ENCODE peak calls at places on chromosomes 6 and 20, in seven cellular contexts. One of them, this sample, is unnamed.

GRCh38 chr20:33846291-33846916 is 35.3 kb downstream of the CHMP4B start:
- DNase-seq in body of pancreas: no peak
- DNase-seq in psoas muscle: no peak
- DNase-seq in astrocyte: no peak
- DNase-seq in heart left ventricle: no peak
- DNase-seq in upper lobe of right lung: no peak
- DNase-seq in BE2C: peak; percentile 54
- DNase-seq in this sample: no peak

GRCh38 chr20:37406010-37406998 is 60.4 kb downstream of the SRC start:
- DNase-seq in body of pancreas: peak; percentile 40
- DNase-seq in psoas muscle: peak; percentile 52
- DNase-seq in astrocyte: no peak
- DNase-seq in heart left ventricle: no peak
- DNase-seq in upper lobe of right lung: peak; percentile 73
- DNase-seq in BE2C: peak; percentile 65
- DNase-seq in this sample: no peak

GRCh38 chr20:63416109-63416430 is 54.9 kb upstream of the CHRNA4 start:
- DNase-seq in body of pancreas: no peak
- DNase-seq in psoas muscle: no peak
- DNase-seq in astrocyte: no peak
- DNase-seq in heart left ventricle: no peak
- DNase-seq in upper lobe of right lung: no peak
- DNase-seq in BE2C: no peak
- DNase-seq in this sample: no peak

GRCh38 chr6:36712816-36713215 is 15.2 kb downstream of the RAB44 start:
- DNase-seq in body of pancreas: no peak
- DNase-seq in psoas muscle: no peak
- DNase-seq in astrocyte: no peak
- DNase-seq in heart left ventricle: no peak
- DNase-seq in upper lobe of right lung: no peak
- DNase-seq in BE2C: no peak
- DNase-seq in this sample: no peak

GRCh38 chr20:12086359-12086758 is 168.7 kb downstream of the BTBD3 start:
- DNase-seq in body of pancreas: no peak
- DNase-seq in psoas muscle: no peak
- DNase-seq in astrocyte: no peak
- DNase-seq in heart left ventricle: no peak
- DNase-seq in upper lobe of right lung: no peak
- DNase-seq in BE2C: no peak
- DNase-seq in this sample: no peak

GRCh38 chr6:134821914-134822862 is 127.7 kb downstream of the ALDH8A1 start:
- DNase-seq in body of pancreas: no peak
- DNase-seq in psoas muscle: no peak
- DNase-seq in astrocyte: no peak
- DNase-seq in heart left ventricle: no peak
- DNase-seq in upper lobe of right lung: no peak
- DNase-seq in BE2C: no peak
- DNase-seq in this sample: no peak

GRCh38 chr6:72642435-72642834 is 20.6 kb downstream of the KCNQ5 start:
- DNase-seq in body of pancreas: no peak
- DNase-seq in psoas muscle: no peak
- DNase-seq in astrocyte: no peak
- DNase-seq in heart left ventricle: no peak
- DNase-seq in upper lobe of right lung: no peak
- DNase-seq in BE2C: no peak
- DNase-seq in this sample: no peak

GRCh38 chr20:63057133-63058117 is 50.7 kb upstream of the BHLHE23 start:
- DNase-seq in body of pancreas: peak; percentile 8
- DNase-seq in psoas muscle: no peak
- DNase-seq in astrocyte: peak; percentile 8
- DNase-seq in heart left ventricle: no peak
- DNase-seq in upper lobe of right lung: peak; percentile 3
- DNase-seq in BE2C: no peak
- DNase-seq in this sample: no peak

GRCh38 chr6:34524989-34525388 is 31.1 kb downstream of the SPDEF start:
- DNase-seq in body of pancreas: no peak
- DNase-seq in psoas muscle: no peak
- DNase-seq in astrocyte: no peak
- DNase-seq in heart left ventricle: no peak
- DNase-seq in upper lobe of right lung: no peak
- DNase-seq in BE2C: no peak
- DNase-seq in this sample: no peak

GRCh38 chr6:84688187-84688878 is 76.1 kb downstream of the TBX18 start:
- DNase-seq in body of pancreas: no peak
- DNase-seq in psoas muscle: no peak
- DNase-seq in astrocyte: peak; percentile 71
- DNase-seq in heart left ventricle: no peak
- DNase-seq in upper lobe of right lung: no peak
- DNase-seq in BE2C: no peak
- DNase-seq in this sample: no peak

GRCh38 chr6:142014515-142014914 is 118.2 kb upstream of the GJE1 start:
- DNase-seq in body of pancreas: no peak
- DNase-seq in psoas muscle: no peak
- DNase-seq in astrocyte: peak; percentile 91
- DNase-seq in heart left ventricle: no peak
- DNase-seq in upper lobe of right lung: no peak
- DNase-seq in BE2C: no peak
- DNase-seq in this sample: no peak

GRCh38 chr20:3404402-3404801 is 3.1 kb downstream of the DNAAF9 start:
- DNase-seq in body of pancreas: no peak
- DNase-seq in psoas muscle: no peak
- DNase-seq in astrocyte: no peak
- DNase-seq in heart left ventricle: no peak
- DNase-seq in upper lobe of right lung: no peak
- DNase-seq in BE2C: no peak
- DNase-seq in this sample: no peak

GRCh38 chr6:4776967-4777925 is 1.0 kb downstream of the CDYL start:
- DNase-seq in body of pancreas: no peak
- DNase-seq in psoas muscle: no peak
- DNase-seq in astrocyte: peak; percentile 27
- DNase-seq in heart left ventricle: no peak
- DNase-seq in upper lobe of right lung: peak; percentile 67
- DNase-seq in BE2C: peak; percentile 10
- DNase-seq in this sample: no peak

GRCh38 chr6:11270030-11271027 is 37.9 kb upstream of the NEDD9 start:
- DNase-seq in body of pancreas: peak; percentile 36
- DNase-seq in psoas muscle: no peak
- DNase-seq in astrocyte: peak; percentile 36
- DNase-seq in heart left ventricle: no peak
- DNase-seq in upper lobe of right lung: no peak
- DNase-seq in BE2C: peak; percentile 23
- DNase-seq in this sample: no peak

GRCh38 chr6:14016930-14017625 is 92.3 kb downstream of the RNF182 start:
- DNase-seq in body of pancreas: no peak
- DNase-seq in psoas muscle: no peak
- DNase-seq in astrocyte: no peak
- DNase-seq in heart left ventricle: no peak
- DNase-seq in upper lobe of right lung: no peak
- DNase-seq in BE2C: no peak
- DNase-seq in this sample: no peak

GRCh38 chr6:12313992-12314589 is 23.9 kb downstream of the EDN1 start:
- DNase-seq in body of pancreas: peak; percentile 85
- DNase-seq in psoas muscle: no peak
- DNase-seq in astrocyte: peak; percentile 55
- DNase-seq in heart left ventricle: no peak
- DNase-seq in upper lobe of right lung: no peak
- DNase-seq in BE2C: no peak
- DNase-seq in this sample: no peak

GRCh38 chr20:719816-720215 is 44.2 kb upstream of the SCRT2 start:
- DNase-seq in body of pancreas: no peak
- DNase-seq in psoas muscle: no peak
- DNase-seq in astrocyte: no peak
- DNase-seq in heart left ventricle: no peak
- DNase-seq in upper lobe of right lung: no peak
- DNase-seq in BE2C: no peak
- DNase-seq in this sample: no peak

GRCh38 chr20:37596890-37597539 is 69.3 kb upstream of the BLCAP start:
- DNase-seq in body of pancreas: no peak
- DNase-seq in psoas muscle: no peak
- DNase-seq in astrocyte: no peak
- DNase-seq in heart left ventricle: no peak
- DNase-seq in upper lobe of right lung: no peak
- DNase-seq in BE2C: no peak
- DNase-seq in this sample: no peak

GRCh38 chr20:31840906-31841816 is 4.2 kb downstream of the FOXS1 start:
- DNase-seq in body of pancreas: no peak
- DNase-seq in psoas muscle: no peak
- DNase-seq in astrocyte: no peak
- DNase-seq in heart left ventricle: no peak
- DNase-seq in upper lobe of right lung: no peak
- DNase-seq in BE2C: no peak
- DNase-seq in this sample: no peak

GRCh38 chr20:16469395-16469905 is 103.8 kb downstream of the KIF16B start:
- DNase-seq in body of pancreas: no peak
- DNase-seq in psoas muscle: no peak
- DNase-seq in astrocyte: no peak
- DNase-seq in heart left ventricle: no peak
- DNase-seq in upper lobe of right lung: no peak
- DNase-seq in BE2C: no peak
- DNase-seq in this sample: no peak
- H3K9me3 ChIP-seq in body of pancreas: no peaks in the 10 kb centered on the region
- H3K9me3 ChIP-seq in psoas muscle: no peaks in the 10 kb centered on the region
- H3K9me3 ChIP-seq in astrocyte: no peaks in the 10 kb centered on the region
- H3K9me3 ChIP-seq in heart left ventricle: no peaks in the 10 kb centered on the region
- H3K9me3 ChIP-seq in upper lobe of right lung: no peaks in the 10 kb centered on the region
- H3K9me3 ChIP-seq in BE2C: no peaks in the 10 kb centered on the region
- H3K9me3 ChIP-seq in this sample: no peaks in the 10 kb centered on the region

DNA sequence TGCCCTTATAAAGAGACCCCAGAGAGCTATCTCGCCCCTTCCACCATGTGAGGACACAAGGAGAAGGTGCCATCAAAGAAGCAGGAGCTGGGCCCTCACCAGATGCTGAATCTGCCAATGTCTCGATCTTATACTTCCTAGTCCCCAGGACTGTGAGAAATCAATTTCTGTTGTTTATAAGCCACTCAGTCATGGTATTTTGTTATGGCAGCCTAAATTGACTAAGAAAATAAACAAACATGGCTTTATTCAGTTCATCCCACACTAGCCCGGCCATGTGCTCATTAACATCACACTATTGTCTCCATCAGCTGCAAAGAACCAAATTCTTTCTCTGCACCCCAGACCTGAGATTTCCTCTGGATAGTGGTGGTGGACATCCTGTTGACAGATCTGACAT is 302.4 kb downstream of the PTPRT start:
- DNase-seq in body of pancreas: no peak
- DNase-seq in psoas muscle: no peak
- DNase-seq in astrocyte: no peak
- DNase-seq in heart left ventricle: no peak
- DNase-seq in upper lobe of right lung: no peak
- DNase-seq in BE2C: no peak
- DNase-seq in this sample: no peak
- H3K9me3 ChIP-seq in body of pancreas: no peaks in the 10 kb centered on the region
- H3K9me3 ChIP-seq in psoas muscle: no peaks in the 10 kb centered on the region
- H3K9me3 ChIP-seq in astrocyte: peaks cover 5% of the 10 kb centered on the region
- H3K9me3 ChIP-seq in heart left ventricle: no peaks in the 10 kb centered on the region
- H3K9me3 ChIP-seq in upper lobe of right lung: no peaks in the 10 kb centered on the region
- H3K9me3 ChIP-seq in BE2C: no peaks in the 10 kb centered on the region
- H3K9me3 ChIP-seq in this sample: no peaks in the 10 kb centered on the region

GRCh38 chr20:6975326-6975725 is 207.8 kb downstream of the BMP2 start:
- DNase-seq in body of pancreas: no peak
- DNase-seq in psoas muscle: no peak
- DNase-seq in astrocyte: no peak
- DNase-seq in heart left ventricle: no peak
- DNase-seq in upper lobe of right lung: no peak
- DNase-seq in BE2C: no peak
- DNase-seq in this sample: no peak
- H3K9me3 ChIP-seq in body of pancreas: no peaks in the 10 kb centered on the region
- H3K9me3 ChIP-seq in psoas muscle: no peaks in the 10 kb centered on the region
- H3K9me3 ChIP-seq in astrocyte: peaks cover 2% of the 10 kb centered on the region
- H3K9me3 ChIP-seq in heart left ventricle: peaks cover 7% of the 10 kb centered on the region
- H3K9me3 ChIP-seq in upper lobe of right lung: no peaks in the 10 kb centered on the region
- H3K9me3 ChIP-seq in BE2C: no peaks in the 10 kb centered on the region
- H3K9me3 ChIP-seq in this sample: no peaks in the 10 kb centered on the region

GRCh38 chr6:53100561-53100960 is 35.4 kb downstream of the FBXO9 start:
- DNase-seq in body of pancreas: no peak
- DNase-seq in psoas muscle: no peak
- DNase-seq in astrocyte: no peak
- DNase-seq in heart left ventricle: no peak
- DNase-seq in upper lobe of right lung: no peak
- DNase-seq in BE2C: no peak
- DNase-seq in this sample: no peak
- H3K9me3 ChIP-seq in body of pancreas: no peaks in the 10 kb centered on the region
- H3K9me3 ChIP-seq in psoas muscle: no peaks in the 10 kb centered on the region
- H3K9me3 ChIP-seq in astrocyte: no peaks in the 10 kb centered on the region
- H3K9me3 ChIP-seq in heart left ventricle: no peaks in the 10 kb centered on the region
- H3K9me3 ChIP-seq in upper lobe of right lung: no peaks in the 10 kb centered on the region
- H3K9me3 ChIP-seq in BE2C: no peaks in the 10 kb centered on the region
- H3K9me3 ChIP-seq in this sample: no peaks in the 10 kb centered on the region

GRCh38 chr6:148653138-148653776 is 93.6 kb upstream of the UST start:
- DNase-seq in body of pancreas: no peak
- DNase-seq in psoas muscle: no peak
- DNase-seq in astrocyte: peak; percentile 6
- DNase-seq in heart left ventricle: no peak
- DNase-seq in upper lobe of right lung: no peak
- DNase-seq in BE2C: no peak
- DNase-seq in this sample: no peak

GRCh38 chr6:148657053-148657452 is 89.8 kb upstream of the UST start:
- DNase-seq in body of pancreas: no peak
- DNase-seq in psoas muscle: no peak
- DNase-seq in astrocyte: peak; percentile 19
- DNase-seq in heart left ventricle: no peak
- DNase-seq in upper lobe of right lung: no peak
- DNase-seq in BE2C: no peak
- DNase-seq in this sample: no peak

DNA sequence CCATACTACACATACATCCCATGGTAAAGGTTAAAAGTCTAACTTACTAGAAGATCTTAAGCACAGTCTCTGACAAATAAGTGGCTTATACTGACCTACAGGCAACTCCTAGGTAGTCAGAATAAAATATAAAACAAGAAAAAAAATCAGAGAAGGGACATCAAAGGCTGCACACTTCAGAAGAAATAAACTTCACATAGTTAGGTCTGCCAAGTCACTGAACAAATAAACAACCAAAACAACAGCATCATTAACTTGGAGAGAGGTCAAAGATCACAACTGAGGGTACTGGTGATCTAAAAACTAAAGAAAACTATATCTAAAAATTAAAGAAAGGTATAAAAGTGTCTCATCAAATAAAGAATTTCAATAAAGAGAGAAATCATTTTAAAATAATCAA is 88.1 kb upstream of the UST start:
- DNase-seq in body of pancreas: no peak
- DNase-seq in psoas muscle: no peak
- DNase-seq in astrocyte: no peak
- DNase-seq in heart left ventricle: no peak
- DNase-seq in upper lobe of right lung: no peak
- DNase-seq in BE2C: no peak
- DNase-seq in this sample: no peak
- H3K9me3 ChIP-seq in body of pancreas: no peaks in the 10 kb centered on the region
- H3K9me3 ChIP-seq in psoas muscle: peaks cover 4% of the 10 kb centered on the region
- H3K9me3 ChIP-seq in astrocyte: no peaks in the 10 kb centered on the region
- H3K9me3 ChIP-seq in heart left ventricle: peaks cover 18% of the 10 kb centered on the region
- H3K9me3 ChIP-seq in upper lobe of right lung: no peaks in the 10 kb centered on the region
- H3K9me3 ChIP-seq in BE2C: no peaks in the 10 kb centered on the region
- H3K9me3 ChIP-seq in this sample: no peaks in the 10 kb centered on the region

DNA sequence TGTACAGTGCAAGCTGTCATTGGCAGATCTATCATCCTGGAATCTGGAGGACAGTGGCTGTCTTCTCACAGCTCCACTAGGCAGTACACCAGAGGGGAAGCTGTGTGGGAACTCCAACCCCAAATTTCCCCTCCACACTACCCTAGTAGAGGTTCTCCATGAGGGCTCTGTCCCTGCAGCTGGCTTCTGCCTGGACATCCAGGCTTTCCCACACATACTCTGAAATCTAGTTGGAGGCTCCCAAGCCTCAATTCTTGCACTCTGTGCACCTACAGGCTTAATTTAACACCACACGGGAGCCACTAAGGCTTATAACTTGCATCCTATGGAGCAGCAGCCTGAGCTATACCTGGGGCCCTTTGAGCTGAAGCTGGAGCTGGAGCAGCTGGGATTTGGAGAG is 43.0 kb upstream of the TRIM39 start:
- DNase-seq in body of pancreas: no peak
- DNase-seq in psoas muscle: no peak
- DNase-seq in astrocyte: peak; percentile 2
- DNase-seq in heart left ventricle: no peak
- DNase-seq in upper lobe of right lung: no peak
- DNase-seq in BE2C: no peak
- DNase-seq in this sample: no peak
- H3K9me3 ChIP-seq in body of pancreas: no peaks in the 10 kb centered on the region
- H3K9me3 ChIP-seq in psoas muscle: peaks cover 84% of the 10 kb centered on the region
- H3K9me3 ChIP-seq in astrocyte: peaks cover 43% of the 10 kb centered on the region
- H3K9me3 ChIP-seq in heart left ventricle: peaks cover 86% of the 10 kb centered on the region
- H3K9me3 ChIP-seq in upper lobe of right lung: peaks cover 47% of the 10 kb centered on the region
- H3K9me3 ChIP-seq in BE2C: peaks cover 21% of the 10 kb centered on the region
- H3K9me3 ChIP-seq in this sample: peaks cover 28% of the 10 kb centered on the region

This sample was measured in T-helper 17 cell.